ENCODE peak calls at places on chromosomes 6 and 20, in four cellular contexts. One of them, this sample, is unnamed.
A peak's percentile ranks its signal among the peaks of the same experiment; 100 is the strongest.

GRCh38 chr6:4913705-4914411 is 90.0 kb downstream of the RPP40 start:
- DNase-seq in GM12878: no peak
- DNase-seq in HL-60: no peak
- DNase-seq in K562: no peak
- DNase-seq in this sample: no peak

GRCh38 chr20:57291003-57291402 is 24.6 kb upstream of the BMP7 start:
- DNase-seq in GM12878: no peak
- DNase-seq in HL-60: no peak
- DNase-seq in K562: no peak
- DNase-seq in this sample: no peak

GRCh38 chr20:22574545-22575086 is 9.8 kb downstream of the FOXA2 start:
- DNase-seq in GM12878: no peak
- DNase-seq in HL-60: no peak
- DNase-seq in K562: no peak
- DNase-seq in this sample: no peak

GRCh38 chr6:156809034-156809433 is 31.9 kb downstream of the ARID1B start:
- DNase-seq in GM12878: peak; percentile 55
- DNase-seq in HL-60: no peak
- DNase-seq in K562: peak; percentile 64
- DNase-seq in this sample: no peak

GRCh38 chr6:110612298-110612697 is 135.9 kb upstream of the SLC22A16 start:
- DNase-seq in GM12878: no peak
- DNase-seq in HL-60: no peak
- DNase-seq in K562: no peak
- DNase-seq in this sample: no peak

GRCh38 chr20:1185316-1185741 is 548 bp upstream of the TMEM74B start:
- DNase-seq in GM12878: no peak
- DNase-seq in HL-60: no peak
- DNase-seq in K562: peak; percentile 46
- DNase-seq in this sample: peak; percentile 50

GRCh38 chr6:166488081-166488685 is 98.3 kb downstream of the RAMACL start:
- DNase-seq in GM12878: peak; percentile 80
- DNase-seq in HL-60: peak; percentile 48
- DNase-seq in K562: peak; percentile 36
- DNase-seq in this sample: peak; percentile 53

GRCh38 chr6:145502417-145502816 is 232.9 kb downstream of the EPM2A start:
- DNase-seq in GM12878: no peak
- DNase-seq in HL-60: no peak
- DNase-seq in K562: peak; percentile 6
- DNase-seq in this sample: no peak

GRCh38 chr20:14259691-14260090 is 77.7 kb downstream of the FLRT3 start:
- DNase-seq in GM12878: no peak
- DNase-seq in HL-60: no peak
- DNase-seq in K562: no peak
- DNase-seq in this sample: no peak

GRCh38 chr6:148414836-148415235 is 72.2 kb downstream of the SASH1 start:
- DNase-seq in GM12878: no peak
- DNase-seq in HL-60: no peak
- DNase-seq in K562: no peak
- DNase-seq in this sample: no peak

GRCh38 chr6:6724319-6725119 is 136.0 kb downstream of the LY86 start:
- DNase-seq in GM12878: no peak
- DNase-seq in HL-60: peak; percentile 91
- DNase-seq in K562: peak; percentile 82
- DNase-seq in this sample: peak; percentile 62

GRCh38 chr6:123913858-123914257 is 110.2 kb downstream of the NKAIN2 start:
- DNase-seq in GM12878: no peak
- DNase-seq in HL-60: no peak
- DNase-seq in K562: no peak
- DNase-seq in this sample: no peak

GRCh38 chr20:10671221-10671849 is 2.5 kb downstream of the JAG1 start:
- DNase-seq in GM12878: peak; percentile 69
- DNase-seq in HL-60: peak; percentile 94
- DNase-seq in K562: peak; percentile 23
- DNase-seq in this sample: peak; percentile 57

GRCh38 chr20:688809-689208 is 13.2 kb upstream of the SCRT2 start:
- DNase-seq in GM12878: no peak
- DNase-seq in HL-60: no peak
- DNase-seq in K562: peak; percentile 49
- DNase-seq in this sample: no peak

GRCh38 chr6:170269873-170270541 is 20.9 kb downstream of the DLL1 start:
- DNase-seq in GM12878: no peak
- DNase-seq in HL-60: no peak
- DNase-seq in K562: no peak
- DNase-seq in this sample: no peak

GRCh38 chr20:32364554-32365208 is 6.5 kb downstream of the ASXL1 start:
- DNase-seq in GM12878: no peak
- DNase-seq in HL-60: no peak
- DNase-seq in K562: no peak
- DNase-seq in this sample: no peak

GRCh38 chr6:108609276-108609769 is 48.6 kb downstream of the FOXO3 start:
- DNase-seq in GM12878: no peak
- DNase-seq in HL-60: no peak
- DNase-seq in K562: no peak
- DNase-seq in this sample: no peak

GRCh38 chr6:138885156-138885819 is 89.4 kb downstream of the ECT2L start:
- DNase-seq in GM12878: no peak
- DNase-seq in HL-60: no peak
- DNase-seq in K562: no peak
- DNase-seq in this sample: no peak

GRCh38 chr6:35354361-35355135 is 12.2 kb downstream of the PPARD start:
- DNase-seq in GM12878: no peak
- DNase-seq in HL-60: no peak
- DNase-seq in K562: no peak
- DNase-seq in this sample: no peak

GRCh38 chr6:100622907-100623692 is 158.4 kb upstream of the SIM1 start:
- DNase-seq in GM12878: no peak
- DNase-seq in HL-60: peak; percentile 20
- DNase-seq in K562: no peak
- DNase-seq in this sample: no peak

GRCh38 chr20:19012671-19013070 is 199.1 kb downstream of the SCP2D1 start:
- DNase-seq in GM12878: no peak
- DNase-seq in HL-60: peak; percentile 34
- DNase-seq in K562: no peak
- DNase-seq in this sample: no peak

GRCh38 chr20:13831476-13831875 is 46.6 kb downstream of the NDUFAF5 start:
- DNase-seq in GM12878: no peak
- DNase-seq in HL-60: no peak
- DNase-seq in K562: no peak
- DNase-seq in this sample: no peak

GRCh38 chr6:54327631-54328030 is 19.4 kb downstream of the TINAG start:
- DNase-seq in GM12878: no peak
- DNase-seq in HL-60: no peak
- DNase-seq in K562: no peak
- DNase-seq in this sample: no peak

GRCh38 chr6:112575309-112575834 is 228.2 kb downstream of the RFPL4B start:
- DNase-seq in GM12878: no peak
- DNase-seq in HL-60: no peak
- DNase-seq in K562: no peak
- DNase-seq in this sample: no peak

GRCh38 chr6:141969201-141969600 is 163.5 kb upstream of the GJE1 start:
- DNase-seq in GM12878: no peak
- DNase-seq in HL-60: no peak
- DNase-seq in K562: no peak
- DNase-seq in this sample: no peak

GRCh38 chr6:48775157-48775556 is 664.2 kb upstream of the PTCHD4 start:
- DNase-seq in GM12878: no peak
- DNase-seq in HL-60: no peak
- DNase-seq in K562: no peak
- DNase-seq in this sample: no peak

GRCh38 chr6:4210619-4211419 is 75.4 kb upstream of the ECI2 start:
- DNase-seq in GM12878: no peak
- DNase-seq in HL-60: no peak
- DNase-seq in K562: peak; percentile 72
- DNase-seq in this sample: peak; percentile 24

GRCh38 chr6:139644821-139645220 is 270.4 kb upstream of the CITED2 start:
- DNase-seq in GM12878: no peak
- DNase-seq in HL-60: no peak
- DNase-seq in K562: no peak
- DNase-seq in this sample: no peak

GRCh38 chr20:16914277-16914676 is 166.1 kb downstream of the OTOR start:
- DNase-seq in GM12878: no peak
- DNase-seq in HL-60: no peak
- DNase-seq in K562: no peak
- DNase-seq in this sample: no peak

GRCh38 chr6:7784248-7784647 is 58.3 kb downstream of the BMP6 start:
- DNase-seq in GM12878: no peak
- DNase-seq in HL-60: no peak
- DNase-seq in K562: no peak
- DNase-seq in this sample: no peak

GRCh38 chr20:62628691-62629090 is 13.6 kb upstream of the SLCO4A1 start:
- DNase-seq in GM12878: no peak
- DNase-seq in HL-60: no peak
- DNase-seq in K562: no peak
- DNase-seq in this sample: no peak

GRCh38 chr20:50876063-50876685 is 55.1 kb downstream of the ADNP start:
- DNase-seq in GM12878: no peak
- DNase-seq in HL-60: no peak
- DNase-seq in K562: no peak
- DNase-seq in this sample: no peak

GRCh38 chr6:132401120-132401940 is at the start of gene MOXD1:
- DNase-seq in GM12878: no peak
- DNase-seq in HL-60: no peak
- DNase-seq in K562: peak; percentile 2
- DNase-seq in this sample: peak; percentile 41

GRCh38 chr20:59351148-59352040 is 51.0 kb downstream of the EDN3 start:
- DNase-seq in GM12878: no peak
- DNase-seq in HL-60: no peak
- DNase-seq in K562: no peak
- DNase-seq in this sample: no peak

GRCh38 chr20:56766528-56766927 is 137.4 kb downstream of the TFAP2C start:
- DNase-seq in GM12878: no peak
- DNase-seq in HL-60: no peak
- DNase-seq in K562: no peak
- DNase-seq in this sample: no peak

DNA sequence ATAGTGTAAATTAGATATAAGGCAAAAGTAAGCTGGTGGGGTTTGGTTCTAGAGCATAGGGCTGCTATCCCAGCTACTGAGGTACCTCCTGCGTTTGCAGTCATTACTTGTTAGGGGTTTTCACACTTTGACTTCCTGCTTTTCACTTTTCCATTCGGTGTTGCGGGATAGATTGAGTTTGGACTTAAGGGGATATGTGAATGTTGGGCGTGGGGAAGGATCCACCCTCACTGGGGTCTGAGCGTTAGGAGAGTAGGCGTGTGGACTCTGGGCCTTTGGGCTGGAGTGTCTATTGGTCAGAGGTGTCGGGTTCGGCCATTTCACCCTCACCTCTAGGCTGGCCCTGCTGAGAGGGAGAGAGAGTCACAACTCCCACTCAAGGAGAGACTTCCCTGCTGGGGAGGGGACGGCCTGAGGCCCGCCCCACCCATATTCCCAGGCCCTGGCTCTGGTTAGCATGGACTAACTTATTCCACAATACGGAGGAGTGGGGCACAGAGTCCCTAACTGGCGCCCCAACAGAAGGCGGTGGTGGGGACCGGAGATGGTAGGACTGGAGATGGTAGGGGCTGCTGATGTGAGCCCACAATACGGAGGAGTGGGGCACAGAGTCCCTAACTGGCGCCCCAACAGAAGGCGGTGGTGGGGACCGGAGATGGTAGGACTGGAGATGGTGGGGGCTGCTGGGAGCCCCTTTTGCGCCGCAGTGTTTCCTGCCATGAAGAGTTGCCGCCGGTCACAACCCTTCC is 1.6 kb upstream of the PTPRA start:
- DNase-seq in GM12878: no peak
- DNase-seq in HL-60: no peak
- DNase-seq in K562: peak; percentile 64
- DNase-seq in this sample: no peak
- TF ChIP-seq SPI1 in GM12878: no peak
- TF ChIP-seq SPI1 in HL-60: no peak
- TF ChIP-seq SPI1 in K562: no peak
- TF ChIP-seq SPI1 in this sample: no peak

DNA sequence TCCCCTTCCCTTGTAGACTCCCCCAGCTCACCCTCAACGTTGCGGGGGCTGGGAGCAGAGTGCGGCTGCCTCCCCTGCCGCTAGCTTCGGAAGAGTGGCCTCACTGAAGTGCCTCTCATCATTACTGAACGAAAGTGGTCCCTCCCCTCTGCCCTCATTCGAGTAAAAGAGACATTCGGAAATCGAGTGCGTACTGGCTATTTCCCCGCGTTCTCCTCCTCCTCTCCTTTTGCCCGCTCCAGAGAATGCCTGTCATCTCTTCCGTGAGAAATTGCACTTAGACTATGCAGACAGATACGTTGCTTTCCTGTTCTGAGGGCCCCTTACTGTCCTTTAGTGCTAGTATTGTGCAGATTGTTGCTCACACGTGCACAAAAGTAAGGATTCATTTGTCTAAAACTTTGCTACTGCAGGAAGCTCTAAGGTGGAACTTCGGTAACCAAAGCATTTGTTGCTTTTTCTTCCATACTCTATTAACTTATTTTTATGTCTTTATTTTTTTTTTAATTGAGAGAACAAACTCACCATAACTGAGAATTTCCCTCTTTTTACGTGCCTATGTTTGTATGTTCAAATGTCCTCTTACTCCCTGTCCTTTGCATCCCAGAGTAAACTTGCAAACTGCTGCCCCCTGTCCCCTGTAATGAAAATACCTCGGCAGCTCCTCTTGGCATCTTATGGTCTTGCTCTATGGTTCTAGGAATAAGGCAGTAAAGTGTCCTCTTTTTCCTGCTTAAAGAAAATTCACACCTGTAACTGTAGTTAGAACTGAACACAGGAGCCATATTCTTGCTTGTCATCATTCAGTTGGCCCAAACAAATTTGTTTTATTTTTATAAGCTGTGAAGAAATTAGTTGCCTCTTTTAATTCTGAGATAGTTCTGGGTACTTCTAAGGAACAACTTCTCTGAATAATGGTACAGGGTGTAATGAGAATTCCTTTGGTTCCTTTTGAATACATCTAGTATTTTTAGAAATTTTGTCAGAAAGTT is 1.1 kb downstream of the MAP3K4 start:
- DNase-seq in GM12878: no peak
- DNase-seq in HL-60: peak; percentile 41
- DNase-seq in K562: peak; percentile 91
- DNase-seq in this sample: no peak
- TF ChIP-seq POLR2AphosphoS5 in GM12878: no peak
- TF ChIP-seq POLR2AphosphoS5 in HL-60: no peak
- TF ChIP-seq POLR2AphosphoS5 in K562: no peak
- TF ChIP-seq POLR2AphosphoS5 in this sample: peak; percentile 39

DNA sequence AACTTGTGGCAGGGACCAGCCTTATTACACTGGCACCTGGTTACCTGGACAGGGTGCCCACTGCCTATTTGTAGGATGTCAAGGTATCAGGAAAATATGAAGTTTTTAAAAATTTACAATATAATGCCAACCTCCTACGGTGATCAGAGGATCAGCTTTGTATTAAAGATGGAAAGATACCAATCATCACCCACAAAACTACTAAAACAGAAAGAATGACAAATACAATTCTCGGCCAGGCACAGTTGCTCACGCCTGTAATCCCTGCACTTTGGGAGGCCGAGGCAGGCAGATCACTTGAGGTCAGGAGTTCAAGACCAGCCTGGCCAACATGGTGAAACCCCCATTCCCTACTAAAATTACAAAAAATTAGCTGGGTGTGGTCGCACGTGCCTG is 18.4 kb upstream of the PRND start:
- DNase-seq in GM12878: no peak
- DNase-seq in HL-60: no peak
- DNase-seq in K562: no peak
- DNase-seq in this sample: no peak
- TF ChIP-seq SPI1 in GM12878: no peak
- TF ChIP-seq SPI1 in HL-60: no peak
- TF ChIP-seq SPI1 in K562: no peak
- TF ChIP-seq SPI1 in this sample: no peak

GRCh38 chr6:105094133-105094640 is 85.6 kb downstream of the POPDC3 start:
- DNase-seq in GM12878: no peak
- DNase-seq in HL-60: no peak
- DNase-seq in K562: no peak
- DNase-seq in this sample: no peak
- TF ChIP-seq POLR2AphosphoS5 in GM12878: no peak
- TF ChIP-seq POLR2AphosphoS5 in HL-60: no peak
- TF ChIP-seq POLR2AphosphoS5 in K562: no peak
- TF ChIP-seq POLR2AphosphoS5 in this sample: no peak

This sample was measured in GM12891.